ENCODE peak calls at places on chromosomes 4 and X, in six cellular contexts. C is effector memory CD4-positive, alpha-beta T cell; R is AG20443; L is astrocyte of the spinal cord; Z is left ventricle myocardium inferior; P is sciatic nerve. W is an unnamed sample.

GRCh38 chrX:104370089-104370488 is 115.4 kb upstream of the ESX1 start:
- DNase-seq in P (no peak), R (no peak), C (no peak), Z (no peak), L (no peak), W (no peak)

GRCh38 chr4:186953601-186954260 is 230.1 kb upstream of the FAT1 start:
- DNase-seq in R (peak), L (no peak), C (no peak), P (no peak), Z (no peak), W (no peak)

GRCh38 chr4:147772459-147772969 is 40.6 kb downstream of the ARHGAP10 start:
- DNase-seq in Z (no peak), R (peak), C (no peak), L (peak), P (no peak), W (no peak)

GRCh38 chrX:116873678-116874077 is 410.9 kb upstream of the CT83 start:
- DNase-seq in L (peak), R (peak), Z (no peak), C (no peak), P (no peak), W (no peak)

GRCh38 chr4:1611501-1611870 is 72.6 kb downstream of the FAM53A start:
- DNase-seq in P (no peak), R (no peak), Z (no peak), C (no peak), L (no peak), W (no peak)

GRCh38 chr4:2806392-2807355 is 13.8 kb downstream of the SH3BP2 start:
- DNase-seq in P (no peak), R (peak), L (peak), C (no peak), Z (peak), W (peak)

GRCh38 chr4:152363086-152363485 is 172.8 kb downstream of the FBXW7 start:
- DNase-seq in P (no peak), R (peak), C (no peak), Z (no peak), L (no peak), W (no peak)

GRCh38 chr4:76998251-76998901 is 48.8 kb downstream of the SEPTIN11 start:
- DNase-seq in R (peak), Z (no peak), C (no peak), L (no peak), P (no peak), W (no peak)

GRCh38 chr4:47484169-47484568 is 906 bp upstream of the ATP10D start:
- DNase-seq in L (no peak), P (no peak), R (no peak), Z (no peak), C (no peak), W (no peak)

GRCh38 chr4:173403051-173403450 is 4.1 kb upstream of the SCRG1 start:
- DNase-seq in R (peak), L (no peak), Z (no peak), C (no peak), P (no peak), W (no peak)

GRCh38 chr4:32700838-32701237 is 1980.7 kb downstream of the PCDH7 start:
- DNase-seq in L (no peak), C (no peak), P (no peak), R (no peak), Z (no peak), W (no peak)

GRCh38 chr4:114601304-114602052 is 2.9 kb downstream of the UGT8 start:
- DNase-seq in L (no peak), Z (no peak), C (no peak), P (no peak), R (no peak), W (no peak)

GRCh38 chrX:65689377-65689776 is 21.9 kb downstream of the MSN start:
- DNase-seq in R (no peak), C (no peak), Z (no peak), P (no peak), L (no peak), W (no peak)

GRCh38 chr4:2927016-2927695 is 36.0 kb downstream of the NOP14 start:
- DNase-seq in R (no peak), P (no peak), L (no peak), C (no peak), Z (no peak), W (no peak)

GRCh38 chrX:39854772-39855747 is 242.7 kb downstream of the BCOR start:
- DNase-seq in Z (no peak), R (no peak), P (no peak), L (no peak), C (peak), W (no peak)

GRCh38 chr4:19195696-19196095 is 1056.0 kb upstream of the SLIT2 start:
- DNase-seq in C (no peak), R (no peak), L (no peak), Z (no peak), P (no peak), W (no peak)

GRCh38 chr4:76251448-76252270 is at the start of gene FAM47E:
- DNase-seq in C (no peak), R (peak), Z (peak), P (peak), L (peak), W (peak)

GRCh38 chr4:169398294-169398693 is 127.5 kb upstream of the SH3RF1 start:
- DNase-seq in C (no peak), L (peak), Z (no peak), P (no peak), R (peak), W (no peak)

GRCh38 chr4:85946821-85947220 is 413.0 kb downstream of the MAPK10 start:
- DNase-seq in C (no peak), R (no peak), P (no peak), L (no peak), Z (no peak), W (no peak)

GRCh38 chrX:44422631-44423030 is 79.2 kb upstream of the EFHC2 start:
- DNase-seq in R (no peak), L (no peak), P (no peak), C (no peak), Z (no peak), W (no peak)

GRCh38 chrX:41600266-41600665 is 88.5 kb upstream of the GPR34 start:
- DNase-seq in R (peak), P (no peak), L (peak), Z (no peak), C (no peak), W (no peak)